ENCODE peak calls at places on chromosome 7, in ten cellular contexts. One of them, this sample, is unnamed.

GRCh38 chr7:34190299-34190698 is 285.0 kb downstream of the BMPER start:
- DNase-seq in left ventricle myocardium inferior: peak; percentile 58
- DNase-seq in dorsolateral prefrontal cortex: peak; percentile 24
- DNase-seq in transverse colon: no peak
- DNase-seq in sigmoid colon: no peak
- DNase-seq in neural progenitor cell: no peak
- DNase-seq in pancreas: no peak
- DNase-seq in Panc1: no peak
- DNase-seq in PC-3: no peak
- DNase-seq in esophagus muscularis mucosa: no peak
- DNase-seq in this sample: no peak

GRCh38 chr7:41976411-41976810 is 260.6 kb downstream of the GLI3 start:
- DNase-seq in left ventricle myocardium inferior: no peak
- DNase-seq in dorsolateral prefrontal cortex: no peak
- DNase-seq in transverse colon: no peak
- DNase-seq in sigmoid colon: no peak
- DNase-seq in neural progenitor cell: no peak
- DNase-seq in pancreas: no peak
- DNase-seq in Panc1: no peak
- DNase-seq in PC-3: no peak
- DNase-seq in esophagus muscularis mucosa: no peak
- DNase-seq in this sample: no peak

GRCh38 chr7:41117431-41117830 is 585.5 kb downstream of the INHBA start:
- DNase-seq in left ventricle myocardium inferior: no peak
- DNase-seq in dorsolateral prefrontal cortex: no peak
- DNase-seq in transverse colon: no peak
- DNase-seq in sigmoid colon: no peak
- DNase-seq in neural progenitor cell: no peak
- DNase-seq in pancreas: no peak
- DNase-seq in Panc1: no peak
- DNase-seq in PC-3: no peak
- DNase-seq in esophagus muscularis mucosa: no peak
- DNase-seq in this sample: no peak

GRCh38 chr7:140003913-140004382 is 58.8 kb downstream of the PARP12 start:
- DNase-seq in left ventricle myocardium inferior: no peak
- DNase-seq in dorsolateral prefrontal cortex: no peak
- DNase-seq in transverse colon: peak; percentile 19
- DNase-seq in sigmoid colon: no peak
- DNase-seq in neural progenitor cell: peak; percentile 81
- DNase-seq in pancreas: no peak
- DNase-seq in Panc1: peak; percentile 35
- DNase-seq in PC-3: peak; percentile 86
- DNase-seq in esophagus muscularis mucosa: no peak
- DNase-seq in this sample: peak; percentile 61

GRCh38 chr7:47474211-47474936 is 107.5 kb downstream of the TNS3 start:
- DNase-seq in left ventricle myocardium inferior: no peak
- DNase-seq in dorsolateral prefrontal cortex: no peak
- DNase-seq in transverse colon: no peak
- DNase-seq in sigmoid colon: no peak
- DNase-seq in neural progenitor cell: no peak
- DNase-seq in pancreas: no peak
- DNase-seq in Panc1: no peak
- DNase-seq in PC-3: no peak
- DNase-seq in esophagus muscularis mucosa: no peak
- DNase-seq in this sample: no peak

GRCh38 chr7:41711283-41712064 is 8.6 kb upstream of the INHBA start:
- DNase-seq in left ventricle myocardium inferior: no peak
- DNase-seq in dorsolateral prefrontal cortex: no peak
- DNase-seq in transverse colon: peak; percentile 37
- DNase-seq in sigmoid colon: no peak
- DNase-seq in neural progenitor cell: peak; percentile 62
- DNase-seq in pancreas: peak; percentile 33
- DNase-seq in Panc1: no peak
- DNase-seq in PC-3: peak; percentile 55
- DNase-seq in esophagus muscularis mucosa: peak; percentile 68
- DNase-seq in this sample: no peak

GRCh38 chr7:157513682-157514081 is 176.9 kb downstream of the DNAJB6 start:
- DNase-seq in left ventricle myocardium inferior: no peak
- DNase-seq in dorsolateral prefrontal cortex: no peak
- DNase-seq in transverse colon: no peak
- DNase-seq in sigmoid colon: no peak
- DNase-seq in neural progenitor cell: no peak
- DNase-seq in pancreas: no peak
- DNase-seq in Panc1: no peak
- DNase-seq in PC-3: no peak
- DNase-seq in esophagus muscularis mucosa: no peak
- DNase-seq in this sample: no peak

GRCh38 chr7:1227814-1228534 is 4.7 kb upstream of the UNCX start:
- DNase-seq in left ventricle myocardium inferior: no peak
- DNase-seq in dorsolateral prefrontal cortex: no peak
- DNase-seq in transverse colon: no peak
- DNase-seq in sigmoid colon: no peak
- DNase-seq in neural progenitor cell: peak; percentile 55
- DNase-seq in pancreas: no peak
- DNase-seq in Panc1: no peak
- DNase-seq in PC-3: no peak
- DNase-seq in esophagus muscularis mucosa: no peak
- DNase-seq in this sample: no peak

GRCh38 chr7:74290999-74291441 is 1.8 kb downstream of the CLIP2 start:
- DNase-seq in left ventricle myocardium inferior: no peak
- DNase-seq in dorsolateral prefrontal cortex: no peak
- DNase-seq in transverse colon: peak; percentile 65
- DNase-seq in sigmoid colon: no peak
- DNase-seq in neural progenitor cell: no peak
- DNase-seq in pancreas: no peak
- DNase-seq in Panc1: no peak
- DNase-seq in PC-3: no peak
- DNase-seq in esophagus muscularis mucosa: no peak
- DNase-seq in this sample: no peak

GRCh38 chr7:74293577-74293908 is 4.3 kb downstream of the CLIP2 start:
- DNase-seq in left ventricle myocardium inferior: no peak
- DNase-seq in dorsolateral prefrontal cortex: no peak
- DNase-seq in transverse colon: no peak
- DNase-seq in sigmoid colon: no peak
- DNase-seq in neural progenitor cell: no peak
- DNase-seq in pancreas: no peak
- DNase-seq in Panc1: no peak
- DNase-seq in PC-3: no peak
- DNase-seq in esophagus muscularis mucosa: no peak
- DNase-seq in this sample: no peak

GRCh38 chr7:74294191-74294998 is 5.2 kb downstream of the CLIP2 start:
- DNase-seq in left ventricle myocardium inferior: peak; percentile 28
- DNase-seq in dorsolateral prefrontal cortex: no peak
- DNase-seq in transverse colon: no peak
- DNase-seq in sigmoid colon: no peak
- DNase-seq in neural progenitor cell: no peak
- DNase-seq in pancreas: peak; percentile 73
- DNase-seq in Panc1: no peak
- DNase-seq in PC-3: no peak
- DNase-seq in esophagus muscularis mucosa: no peak
- DNase-seq in this sample: no peak

GRCh38 chr7:74291535-74291934 is 2.3 kb downstream of the CLIP2 start:
- DNase-seq in left ventricle myocardium inferior: no peak
- DNase-seq in dorsolateral prefrontal cortex: no peak
- DNase-seq in transverse colon: no peak
- DNase-seq in sigmoid colon: no peak
- DNase-seq in neural progenitor cell: no peak
- DNase-seq in pancreas: no peak
- DNase-seq in Panc1: no peak
- DNase-seq in PC-3: no peak
- DNase-seq in esophagus muscularis mucosa: no peak
- DNase-seq in this sample: no peak

DNA sequence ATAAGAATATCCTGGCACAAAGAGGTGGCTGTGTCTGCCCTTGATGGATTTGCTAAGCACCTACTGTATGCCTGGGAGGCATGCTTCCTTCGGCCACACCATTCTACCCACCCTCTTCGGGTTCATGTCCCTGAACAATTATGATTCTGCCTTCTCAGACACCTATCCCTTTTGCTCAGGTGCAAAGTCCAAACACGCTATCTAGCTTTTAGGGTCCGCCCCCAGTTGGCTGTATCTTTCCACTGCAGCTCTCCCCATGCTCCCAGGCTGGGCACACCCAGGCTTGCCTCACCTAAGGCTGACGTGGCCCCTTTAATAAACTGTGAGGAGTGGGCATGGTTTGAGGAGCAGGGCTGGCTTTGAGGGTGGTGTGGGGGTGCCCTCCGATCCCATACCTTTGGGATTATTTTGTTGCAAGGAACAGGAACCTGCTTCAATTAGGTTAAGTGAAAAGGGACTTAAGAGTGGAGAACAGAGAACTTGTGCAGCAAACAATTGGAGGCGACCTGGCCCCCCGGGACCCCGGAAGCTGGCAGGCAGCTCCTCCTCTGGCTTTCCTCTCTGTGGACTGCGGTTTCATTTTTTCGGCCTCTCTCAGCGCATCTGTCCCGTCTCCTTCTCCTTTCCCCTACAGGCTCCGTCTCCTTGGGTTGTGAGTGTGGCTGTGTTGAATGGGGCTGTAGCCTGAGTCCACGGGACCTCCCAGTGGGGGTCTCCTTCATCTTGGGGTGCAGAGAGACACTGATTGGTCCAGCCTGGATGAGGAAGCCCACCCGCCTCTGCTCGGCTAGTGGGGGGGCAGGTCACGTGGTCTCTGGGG is 3.8 kb downstream of the CLIP2 start:
- DNase-seq in left ventricle myocardium inferior: no peak
- DNase-seq in dorsolateral prefrontal cortex: no peak
- DNase-seq in transverse colon: peak; percentile 87
- DNase-seq in sigmoid colon: no peak
- DNase-seq in neural progenitor cell: no peak
- DNase-seq in pancreas: peak; percentile 85
- DNase-seq in Panc1: no peak
- DNase-seq in PC-3: no peak
- DNase-seq in esophagus muscularis mucosa: no peak
- DNase-seq in this sample: no peak
- H3K4me3 ChIP-seq in left ventricle myocardium inferior: no peak overlapping the region
- H3K4me3 ChIP-seq in dorsolateral prefrontal cortex: no peak overlapping the region
- H3K4me3 ChIP-seq in transverse colon: peak overlapping the region; percentile 36
- H3K4me3 ChIP-seq in sigmoid colon: no peak overlapping the region
- H3K4me3 ChIP-seq in neural progenitor cell: no peak overlapping the region
- H3K4me3 ChIP-seq in pancreas: no peak overlapping the region
- H3K4me3 ChIP-seq in Panc1: peak overlapping the region; percentile 16
- H3K4me3 ChIP-seq in PC-3: no peak overlapping the region
- H3K4me3 ChIP-seq in esophagus muscularis mucosa: no peak overlapping the region
- H3K4me3 ChIP-seq in this sample: no peak overlapping the region

GRCh38 chr7:138521837-138522461 is 61.9 kb downstream of the TRIM24 start:
- DNase-seq in left ventricle myocardium inferior: no peak
- DNase-seq in dorsolateral prefrontal cortex: no peak
- DNase-seq in transverse colon: no peak
- DNase-seq in sigmoid colon: no peak
- DNase-seq in neural progenitor cell: no peak
- DNase-seq in pancreas: no peak
- DNase-seq in Panc1: no peak
- DNase-seq in PC-3: no peak
- DNase-seq in esophagus muscularis mucosa: no peak
- DNase-seq in this sample: no peak
- H3K27ac ChIP-seq in left ventricle myocardium inferior: no peak overlapping the region
- H3K27ac ChIP-seq in dorsolateral prefrontal cortex: no peak overlapping the region
- H3K27ac ChIP-seq in transverse colon: no peak overlapping the region
- H3K27ac ChIP-seq in sigmoid colon: no peak overlapping the region
- H3K27ac ChIP-seq in neural progenitor cell: no peak overlapping the region
- H3K27ac ChIP-seq in pancreas: no peak overlapping the region
- H3K27ac ChIP-seq in Panc1: no peak overlapping the region
- H3K27ac ChIP-seq in PC-3: no peak overlapping the region
- H3K27ac ChIP-seq in esophagus muscularis mucosa: no peak overlapping the region
- H3K27ac ChIP-seq in this sample: no peak overlapping the region

DNA sequence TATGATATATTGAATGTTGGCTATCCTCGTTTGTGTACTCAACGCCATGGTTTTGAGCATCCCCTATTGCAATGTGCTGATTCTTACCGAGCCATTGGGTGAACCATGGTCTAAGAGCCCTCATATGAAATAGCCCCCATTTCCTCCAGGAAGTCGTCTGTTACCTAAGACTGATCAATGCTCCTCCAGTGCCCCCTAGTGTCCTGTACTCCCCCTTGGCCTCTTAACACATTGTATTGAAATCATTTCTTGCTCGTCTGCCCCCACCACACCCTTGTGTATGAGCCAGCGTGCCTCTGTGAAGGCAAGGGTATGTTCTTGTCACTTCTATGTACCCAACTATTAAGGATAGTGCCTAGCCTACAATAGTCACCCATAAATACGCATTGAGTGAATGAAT is 11.2 kb upstream of the SLC35B4 start:
- DNase-seq in left ventricle myocardium inferior: no peak
- DNase-seq in dorsolateral prefrontal cortex: peak; percentile 45
- DNase-seq in transverse colon: peak; percentile 45
- DNase-seq in sigmoid colon: no peak
- DNase-seq in neural progenitor cell: peak; percentile 78
- DNase-seq in pancreas: no peak
- DNase-seq in Panc1: peak; percentile 38
- DNase-seq in PC-3: peak; percentile 65
- DNase-seq in esophagus muscularis mucosa: no peak
- DNase-seq in this sample: peak; percentile 60
- TF ChIP-seq CTCF in left ventricle myocardium inferior: peak; percentile 27
- TF ChIP-seq CTCF in dorsolateral prefrontal cortex: peak; percentile 61
- TF ChIP-seq CTCF in transverse colon: peak; percentile 30
- TF ChIP-seq CTCF in sigmoid colon: peak; percentile 29
- TF ChIP-seq CTCF in neural progenitor cell: peak; percentile 74
- TF ChIP-seq CTCF in pancreas: no peak
- TF ChIP-seq CTCF in Panc1: peak; percentile 70
- TF ChIP-seq CTCF in PC-3: peak; percentile 71
- TF ChIP-seq CTCF in esophagus muscularis mucosa: peak; percentile 35
- TF ChIP-seq CTCF in this sample: peak; percentile 80

GRCh38 chr7:24279512-24279911 is 4.5 kb upstream of the NPY start:
- DNase-seq in left ventricle myocardium inferior: no peak
- DNase-seq in dorsolateral prefrontal cortex: no peak
- DNase-seq in transverse colon: no peak
- DNase-seq in sigmoid colon: no peak
- DNase-seq in neural progenitor cell: no peak
- DNase-seq in pancreas: no peak
- DNase-seq in Panc1: no peak
- DNase-seq in PC-3: no peak
- DNase-seq in esophagus muscularis mucosa: no peak
- DNase-seq in this sample: no peak

GRCh38 chr7:24283900-24284698 is at the start of gene NPY:
- DNase-seq in left ventricle myocardium inferior: no peak
- DNase-seq in dorsolateral prefrontal cortex: no peak
- DNase-seq in transverse colon: no peak
- DNase-seq in sigmoid colon: no peak
- DNase-seq in neural progenitor cell: peak; percentile 25
- DNase-seq in pancreas: no peak
- DNase-seq in Panc1: no peak
- DNase-seq in PC-3: no peak
- DNase-seq in esophagus muscularis mucosa: no peak
- DNase-seq in this sample: no peak

GRCh38 chr7:24283559-24283899 is 461 bp upstream of the NPY start:
- DNase-seq in left ventricle myocardium inferior: no peak
- DNase-seq in dorsolateral prefrontal cortex: no peak
- DNase-seq in transverse colon: no peak
- DNase-seq in sigmoid colon: no peak
- DNase-seq in neural progenitor cell: peak; percentile 15
- DNase-seq in pancreas: no peak
- DNase-seq in Panc1: no peak
- DNase-seq in PC-3: no peak
- DNase-seq in esophagus muscularis mucosa: no peak
- DNase-seq in this sample: no peak

GRCh38 chr7:24290004-24290641 is 6.1 kb downstream of the NPY start:
- DNase-seq in left ventricle myocardium inferior: no peak
- DNase-seq in dorsolateral prefrontal cortex: peak; percentile 13
- DNase-seq in transverse colon: no peak
- DNase-seq in sigmoid colon: no peak
- DNase-seq in neural progenitor cell: peak; percentile 37
- DNase-seq in pancreas: no peak
- DNase-seq in Panc1: peak; percentile 36
- DNase-seq in PC-3: peak; percentile 71
- DNase-seq in esophagus muscularis mucosa: no peak
- DNase-seq in this sample: peak; percentile 12

DNA sequence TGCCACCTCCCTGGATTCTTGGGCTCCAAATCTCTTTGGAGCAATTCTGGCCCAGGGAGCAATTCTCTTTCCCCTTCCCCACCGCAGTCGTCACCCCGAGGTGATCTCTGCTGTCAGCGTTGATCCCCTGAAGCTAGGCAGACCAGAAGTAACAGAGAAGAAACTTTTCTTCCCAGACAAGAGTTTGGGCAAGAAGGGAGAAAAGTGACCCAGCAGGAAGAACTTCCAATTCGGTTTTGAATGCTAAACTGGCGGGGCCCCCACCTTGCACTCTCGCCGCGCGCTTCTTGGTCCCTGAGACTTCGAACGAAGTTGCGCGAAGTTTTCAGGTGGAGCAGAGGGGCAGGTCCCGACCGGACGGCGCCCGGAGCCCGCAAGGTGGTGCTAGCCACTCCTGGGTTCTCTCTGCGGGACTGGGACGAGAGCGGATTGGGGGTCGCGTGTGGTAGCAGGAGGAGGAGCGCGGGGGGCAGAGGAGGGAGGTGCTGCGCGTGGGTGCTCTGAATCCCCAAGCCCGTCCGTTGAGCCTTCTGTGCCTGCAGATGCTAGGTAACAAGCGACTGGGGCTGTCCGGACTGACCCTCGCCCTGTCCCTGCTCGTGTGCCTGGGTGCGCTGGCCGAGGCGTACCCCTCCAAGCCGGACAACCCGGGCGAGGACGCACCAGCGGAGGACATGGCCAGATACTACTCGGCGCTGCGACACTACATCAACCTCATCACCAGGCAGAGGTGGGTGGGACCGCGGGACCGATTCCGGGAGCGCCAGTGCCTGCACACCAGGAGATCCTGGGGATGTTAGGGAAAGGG is 913 bp downstream of the NPY start:
- DNase-seq in left ventricle myocardium inferior: no peak
- DNase-seq in dorsolateral prefrontal cortex: no peak
- DNase-seq in transverse colon: no peak
- DNase-seq in sigmoid colon: no peak
- DNase-seq in neural progenitor cell: peak; percentile 71
- DNase-seq in pancreas: no peak
- DNase-seq in Panc1: no peak
- DNase-seq in PC-3: no peak
- DNase-seq in esophagus muscularis mucosa: no peak
- DNase-seq in this sample: no peak
- H3K4me3 ChIP-seq in left ventricle myocardium inferior: peak overlapping the region; percentile 33
- H3K4me3 ChIP-seq in dorsolateral prefrontal cortex: no peak overlapping the region
- H3K4me3 ChIP-seq in transverse colon: peak overlapping the region; percentile 7
- H3K4me3 ChIP-seq in sigmoid colon: no peak overlapping the region
- H3K4me3 ChIP-seq in neural progenitor cell: peak overlapping the region; percentile 40
- H3K4me3 ChIP-seq in pancreas: no peak overlapping the region
- H3K4me3 ChIP-seq in Panc1: no peak overlapping the region
- H3K4me3 ChIP-seq in PC-3: no peak overlapping the region
- H3K4me3 ChIP-seq in esophagus muscularis mucosa: no peak overlapping the region
- H3K4me3 ChIP-seq in this sample: no peak overlapping the region

This sample was measured in brain microvascular endothelial cell.